ENCODE peak calls at places on chromosomes 16 and 17, in six cellular contexts. G is GM23338, D is fibroblast of lung, Y is gastrocnemius medialis, K is cardiac muscle cell, C is brain microvascular endothelial cell. Q is an unnamed sample. For H3K27me3 and H3K36me3, the result is how much of the 10 kb centered on the place peaks cover.

GRCh38 chr17:75854881-75855309 is 240 bp downstream of the WBP2 start:
- DNase-seq in G (no peak), D (no peak), Y (no peak), K (no peak), C (no peak), Q (peak)

GRCh38 chr16:53045554-53046250 is 7.0 kb downstream of the CHD9NB start:
- DNase-seq in G (no peak), D (no peak), Y (no peak), K (no peak), C (no peak), Q (no peak)

GRCh38 chr17:41060052-41060604 is at the start of gene KRTAP2-3:
- DNase-seq in G (no peak), D (peak), Y (no peak), K (peak), C (peak), Q (no peak)

GRCh38 chr17:15954222-15954621 is 9.3 kb downstream of the ADORA2B start:
- DNase-seq in G (no peak), D (peak), Y (no peak), K (peak), C (peak), Q (no peak)

GRCh38 chr16:78099372-78100161 is at the start of gene WWOX:
- DNase-seq in G (peak), D (peak), Y (peak), K (peak), C (peak), Q (peak)

GRCh38 chr16:83835972-83836566 is 28.3 kb downstream of the HSBP1 start:
- DNase-seq in G (no peak), D (peak), Y (no peak), K (peak), C (peak), Q (no peak)

GRCh38 chr17:14559720-14560119 is 258.8 kb downstream of the HS3ST3B1 start:
- DNase-seq in G (no peak), D (no peak), Y (no peak), K (no peak), C (no peak), Q (no peak)

GRCh38 chr16:24132048-24132796 is 123.9 kb upstream of the CACNG3 start:
- DNase-seq in G (no peak), D (no peak), Y (no peak), K (no peak), C (no peak), Q (no peak)

GRCh38 chr17:64148017-64148631 is 18.2 kb upstream of the ERN1 start:
- DNase-seq in G (peak), D (peak), Y (no peak), K (peak), C (no peak), Q (peak)

GRCh38 chr17:4246674-4247073 is 17.1 kb downstream of the ANKFY1 start:
- DNase-seq in G (no peak), D (no peak), Y (no peak), K (no peak), C (no peak), Q (no peak)

GRCh38 chr16:21097151-21097550 is 53.5 kb downstream of the DNAH3 start:
- DNase-seq in G (no peak), D (peak), Y (no peak), K (no peak), C (peak), Q (no peak)

GRCh38 chr17:2924211-2924610 is 128.0 kb downstream of the RAP1GAP2 start:
- DNase-seq in G (peak), D (peak), Y (no peak), K (peak), C (no peak), Q (peak)

GRCh38 chr17:5610956-5611355 is 26.6 kb upstream of the NLRP1 start:
- DNase-seq in G (no peak), D (no peak), Y (no peak), K (no peak), C (no peak), Q (no peak)

GRCh38 chr17:34242976-34243731 is 11.9 kb upstream of the CCL2 start:
- DNase-seq in G (no peak), D (no peak), Y (no peak), K (no peak), C (no peak), Q (no peak)

GRCh38 chr17:30278032-30278431 is 13.7 kb downstream of the BLMH start:
- DNase-seq in G (peak), D (peak), Y (no peak), K (peak), C (peak), Q (peak)

GRCh38 chr17:40063034-40063765 is 435 bp downstream of the THRA start:
- DNase-seq in G (peak), D (no peak), Y (peak), K (peak), C (no peak), Q (peak)

GRCh38 chr16:84055801-84056634 is 13.4 kb upstream of the SLC38A8 start:
- DNase-seq in G (no peak), D (peak), Y (no peak), K (no peak), C (no peak), Q (no peak)

GRCh38 chr17:45394913-45395568 is 37.6 kb downstream of the ARHGAP27 start:
- DNase-seq in G (peak), D (peak), Y (peak), K (peak), C (peak), Q (peak)

GRCh38 chr17:66549312-66549705 is 246.9 kb downstream of the PRKCA start:
- DNase-seq in G (peak), D (peak), Y (no peak), K (peak), C (peak), Q (no peak)

GRCh38 chr17:41627316-41628072 is 3.1 kb upstream of the KRT17 start:
- DNase-seq in G (peak), D (no peak), Y (no peak), K (no peak), C (no peak), Q (peak)

GRCh38 chr16:55482056-55482455 is 3.1 kb downstream of the MMP2 start:
- DNase-seq in G (no peak), D (peak), Y (no peak), K (no peak), C (no peak), Q (no peak)

GRCh38 chr17:2690165-2691068 is 21.1 kb downstream of the CLUH start:
- DNase-seq in G (no peak), D (no peak), Y (peak), K (no peak), C (no peak), Q (peak)

GRCh38 chr17:15931394-15931793 is 13.5 kb upstream of the ADORA2B start:
- DNase-seq in G (no peak), D (no peak), Y (no peak), K (no peak), C (no peak), Q (no peak)

GRCh38 chr17:74860229-74860998 is 729 bp upstream of the GRIN2C start:
- DNase-seq in G (peak), D (no peak), Y (no peak), K (no peak), C (no peak), Q (peak)

GRCh38 chr17:79273660-79274059 is 199.0 kb downstream of the ENGASE start:
- DNase-seq in G (no peak), D (no peak), Y (no peak), K (no peak), C (no peak), Q (no peak)

GRCh38 chr17:33910200-33910857 is 344.8 kb upstream of the CCL2 start:
- DNase-seq in G (no peak), D (no peak), Y (no peak), K (no peak), C (no peak), Q (no peak)

DNA sequence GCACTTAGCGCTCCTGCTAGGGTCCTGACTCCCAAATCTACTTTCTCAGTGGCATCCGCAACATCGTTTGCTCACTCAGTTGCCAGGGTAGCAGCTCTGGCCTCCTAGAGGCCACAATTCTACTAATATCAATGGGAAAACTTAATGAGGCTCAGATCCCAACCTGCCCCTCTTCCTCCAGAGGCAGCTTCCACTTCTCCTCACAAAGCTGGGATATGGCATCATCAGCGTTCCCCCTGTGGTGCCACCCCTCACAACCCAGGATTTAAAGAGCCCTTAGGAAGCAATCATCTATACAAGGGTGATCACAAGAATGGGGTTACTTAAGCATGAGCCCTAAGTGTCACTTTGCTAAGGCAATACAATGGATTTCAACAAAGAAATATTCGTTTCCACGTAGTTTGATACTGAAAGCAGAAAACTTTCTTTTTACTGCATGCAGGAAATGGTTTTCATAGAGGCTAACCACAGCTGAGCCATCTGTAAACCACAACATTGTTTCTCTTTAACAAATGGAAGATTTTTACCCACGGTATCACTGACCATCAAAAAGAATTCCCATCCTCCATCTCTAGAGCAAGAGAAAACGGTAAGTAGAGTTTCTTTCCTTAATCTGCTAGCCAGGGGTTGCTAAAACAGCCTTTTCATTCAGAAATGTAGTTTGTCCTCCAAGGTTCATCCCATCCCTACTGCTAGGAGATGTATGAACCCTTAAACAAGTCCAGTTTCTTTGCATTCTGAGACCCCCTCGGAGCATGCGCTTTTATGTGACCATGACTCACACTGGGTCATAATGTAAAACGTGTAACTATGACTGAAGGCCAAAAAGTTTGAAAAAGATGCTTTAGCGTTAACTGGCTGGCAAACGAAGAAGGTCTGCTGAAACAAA is 68.3 kb upstream of the BCAR1 start:
- DNase-seq in G (no peak), D (peak), Y (no peak), K (peak), C (peak), Q (no peak)
- H3K4me3 ChIP-seq in G (no peak), D (peak), Y (no peak), K (no peak), C (peak), Q (no peak)

DNA sequence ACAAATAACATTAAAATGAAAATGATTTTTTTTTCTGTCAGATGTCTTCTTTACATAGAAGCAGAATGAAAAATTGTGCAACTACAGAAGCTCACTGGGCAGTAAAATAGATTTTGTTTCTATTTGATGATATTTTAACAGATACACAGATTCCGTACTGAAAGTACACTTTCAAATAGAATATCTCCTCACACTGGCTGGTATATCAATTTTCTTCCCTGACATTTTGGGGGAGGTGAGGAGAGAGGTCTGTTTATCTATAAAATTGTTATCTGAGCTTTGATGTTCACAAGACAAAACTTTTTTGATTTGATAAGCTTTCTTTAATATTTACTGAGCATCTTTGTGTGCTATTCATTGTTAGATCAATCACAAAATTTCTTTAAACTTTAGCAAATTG is 124.3 kb upstream of the NACA2 start:
- DNase-seq in G (no peak), D (no peak), Y (no peak), K (no peak), C (no peak), Q (no peak)
- H3K27me3 ChIP-seq in G (under half), D (under half), Y (under half), K (under half), C (under half), Q (under half)

GRCh38 chr16:75617121-75617520 is 6.0 kb downstream of the ADAT1 start:
- DNase-seq in G (no peak), D (no peak), Y (no peak), K (no peak), C (no peak), Q (no peak)

GRCh38 chr16:75621170-75621477 is 2.0 kb downstream of the ADAT1 start:
- DNase-seq in G (peak), D (peak), Y (no peak), K (peak), C (no peak), Q (peak)

GRCh38 chr16:75616541-75617010 is 6.5 kb downstream of the ADAT1 start:
- DNase-seq in G (no peak), D (no peak), Y (no peak), K (no peak), C (no peak), Q (no peak)

GRCh38 chr16:75620326-75621169 is 2.5 kb downstream of the ADAT1 start:
- DNase-seq in G (no peak), D (no peak), Y (no peak), K (no peak), C (no peak), Q (no peak)

GRCh38 chr16:75618782-75619181 is 4.3 kb downstream of the ADAT1 start:
- DNase-seq in G (no peak), D (no peak), Y (no peak), K (no peak), C (no peak), Q (no peak)
- H3K36me3 ChIP-seq in G (under half), D (under half), Y (half or more), K (under half), C (under half), Q (under half)

GRCh38 chr16:28165549-28166046 is 46.2 kb downstream of the XPO6 start:
- DNase-seq in G (no peak), D (no peak), Y (no peak), K (no peak), C (no peak), Q (no peak)
- H3K4me3 ChIP-seq in G (no peak), D (no peak), Y (no peak), K (no peak), C (no peak), Q (no peak)

GRCh38 chr17:48776602-48777001 is 40.4 kb downstream of the TTLL6 start:
- DNase-seq in G (no peak), D (no peak), Y (no peak), K (no peak), C (no peak), Q (no peak)

GRCh38 chr17:48773245-48773644 is 43.8 kb downstream of the TTLL6 start:
- DNase-seq in G (no peak), D (no peak), Y (no peak), K (no peak), C (no peak), Q (no peak)

GRCh38 chr17:48767263-48767774 is 38.8 kb upstream of the HOXB13 start:
- DNase-seq in G (peak), D (no peak), Y (no peak), K (no peak), C (no peak), Q (no peak)

GRCh38 chr17:48770954-48771353 is 42.4 kb upstream of the HOXB13 start:
- DNase-seq in G (no peak), D (no peak), Y (no peak), K (no peak), C (no peak), Q (no peak)
- H3K27me3 ChIP-seq in G (under half), D (under half), Y (under half), K (under half), C (under half), Q (under half)

GRCh38 chr16:46858151-46858550 is 26.0 kb upstream of the GPT2 start:
- DNase-seq in G (no peak), D (no peak), Y (no peak), K (no peak), C (no peak), Q (no peak)

GRCh38 chr16:46859719-46860152 is 24.4 kb upstream of the GPT2 start:
- DNase-seq in G (peak), D (peak), Y (no peak), K (peak), C (peak), Q (no peak)

GRCh38 chr16:46855389-46855788 is 24.4 kb upstream of the C16orf87 start:
- DNase-seq in G (no peak), D (no peak), Y (no peak), K (no peak), C (no peak), Q (no peak)

GRCh38 chr16:46854846-46855245 is 23.9 kb upstream of the C16orf87 start:
- DNase-seq in G (no peak), D (no peak), Y (no peak), K (no peak), C (no peak), Q (no peak)

DNA sequence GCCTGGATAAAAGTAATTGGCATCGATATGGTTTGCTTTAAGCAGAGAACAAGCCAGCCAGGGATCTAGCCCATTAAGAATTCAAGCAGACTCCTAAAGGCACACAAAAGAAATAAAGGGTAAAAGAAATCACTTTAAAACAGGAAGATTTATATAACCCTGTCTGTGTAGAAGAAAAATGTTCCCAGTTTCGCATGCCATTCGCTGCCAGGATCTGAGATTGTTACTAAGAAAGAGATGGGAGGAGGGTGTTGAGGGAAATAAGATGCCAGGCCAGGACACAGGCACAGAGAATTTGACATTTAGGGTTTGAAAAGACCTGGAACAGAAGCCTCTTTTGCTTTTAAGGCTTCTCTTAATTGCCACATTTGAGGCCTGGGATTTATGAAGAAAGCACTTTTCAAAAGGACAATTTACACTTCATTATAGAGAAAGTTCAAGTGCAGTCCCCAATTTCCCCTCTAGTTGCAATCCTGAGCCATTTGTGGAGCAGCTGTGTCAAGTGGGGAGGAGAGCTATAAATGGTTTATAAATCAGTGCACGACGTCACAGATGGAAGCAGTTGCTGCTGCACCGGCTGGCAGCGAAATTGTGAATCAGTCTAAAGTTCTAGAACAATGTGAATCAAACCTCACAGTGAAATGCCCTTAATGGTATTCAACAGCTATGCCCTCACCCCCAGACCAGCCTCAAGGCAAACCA is 26.4 kb upstream of the C16orf87 start:
- DNase-seq in G (peak), D (peak), Y (peak), K (peak), C (peak), Q (peak)
- H3K36me3 ChIP-seq in G (under half), D (under half), Y (under half), K (under half), C (under half), Q (under half)

Q was measured in H7.